ENCODE peak calls at places on chromosomes 2 and 18, in nine cellular contexts. X is tibial nerve, C is fibroblast of mammary gland, W is brain microvascular endothelial cell, T is Karpas-422, S is bronchial epithelial cell, G is ascending aorta, J is psoas muscle, D is kidney epithelial cell. I is an unnamed sample.

GRCh38 chr2:98560256-98560771 is 48.0 kb downstream of the COA5 start:
- DNase-seq in X (no peak), C (peak), W (peak), T (no peak), S (peak), G (no peak), J (no peak), D (peak), I (peak)

GRCh38 chr2:130985831-130986649 is 107.2 kb downstream of the FAM168B start:
- DNase-seq in X (no peak), C (no peak), W (no peak), T (no peak), S (no peak), G (no peak), J (no peak), D (no peak), I (no peak)

GRCh38 chr18:23115683-23116096 is 19.6 kb upstream of the CABLES1 start:
- DNase-seq in X (no peak), C (peak), W (peak), T (no peak), S (peak), G (no peak), J (no peak), D (peak), I (no peak)

GRCh38 chr2:112199188-112199587 is 55.7 kb downstream of the ZC3H8 start:
- DNase-seq in X (no peak), C (peak), W (no peak), T (no peak), S (no peak), G (no peak), J (no peak), D (no peak), I (peak)

GRCh38 chr2:223311889-223312288 is 259.9 kb downstream of the KCNE4 start:
- DNase-seq in X (no peak), C (no peak), W (no peak), T (no peak), S (no peak), G (no peak), J (no peak), D (no peak), I (no peak)

GRCh38 chr18:72866901-72867701 is 686 bp downstream of the NETO1 start:
- DNase-seq in X (no peak), C (no peak), W (no peak), T (no peak), S (no peak), G (no peak), J (no peak), D (no peak), I (no peak)

GRCh38 chr2:149767516-149767974 is 180.0 kb upstream of the MMADHC start:
- DNase-seq in X (peak), C (peak), W (peak), T (no peak), S (peak), G (no peak), J (no peak), D (no peak), I (no peak)

GRCh38 chr2:27390822-27391679 is 10.5 kb upstream of the ZNF513 start:
- DNase-seq in X (no peak), C (no peak), W (no peak), T (no peak), S (no peak), G (no peak), J (no peak), D (no peak), I (no peak)

GRCh38 chr18:49279487-49279886 is 181.0 kb downstream of the DYM start:
- DNase-seq in X (no peak), C (no peak), W (no peak), T (no peak), S (no peak), G (no peak), J (no peak), D (no peak), I (no peak)

GRCh38 chr2:24329700-24330099 is 30.6 kb downstream of the ITSN2 start:
- DNase-seq in X (no peak), C (no peak), W (no peak), T (peak), S (no peak), G (no peak), J (no peak), D (no peak), I (peak)

GRCh38 chr2:98875081-98875728 is 60.8 kb downstream of the CRACDL start:
- DNase-seq in X (peak), C (no peak), W (no peak), T (no peak), S (no peak), G (no peak), J (no peak), D (no peak), I (peak)

GRCh38 chr2:218223046-218223445 is 6.1 kb downstream of the ARPC2 start:
- DNase-seq in X (no peak), C (peak), W (no peak), T (no peak), S (peak), G (no peak), J (no peak), D (no peak), I (no peak)

GRCh38 chr18:65746936-65747335 is 3.9 kb upstream of the CDH7 start:
- DNase-seq in X (no peak), C (no peak), W (no peak), T (no peak), S (no peak), G (no peak), J (no peak), D (no peak), I (no peak)

GRCh38 chr2:158894572-158894971 is 73.9 kb upstream of the TANC1 start:
- DNase-seq in X (no peak), C (no peak), W (no peak), T (no peak), S (no peak), G (no peak), J (no peak), D (no peak), I (no peak)

GRCh38 chr2:212730994-212731393 is 192.4 kb upstream of the ERBB4 start:
- DNase-seq in X (no peak), C (no peak), W (no peak), T (no peak), S (peak), G (no peak), J (no peak), D (no peak), I (peak)

GRCh38 chr2:179422037-179422643 is 157.5 kb upstream of the SESTD1 start:
- DNase-seq in X (peak), C (peak), W (peak), T (peak), S (peak), G (no peak), J (peak), D (peak), I (peak)

GRCh38 chr2:95149397-95149984 is 10.2 kb downstream of the ZNF514 start:
- DNase-seq in X (no peak), C (peak), W (no peak), T (no peak), S (no peak), G (no peak), J (no peak), D (no peak), I (no peak)

GRCh38 chr2:240981273-240981672 is 17.1 kb upstream of the SNED1 start:
- DNase-seq in X (no peak), C (peak), W (no peak), T (no peak), S (no peak), G (peak), J (no peak), D (no peak), I (no peak)

GRCh38 chr2:202035941-202036372 is 2.3 kb downstream of the FZD7 start:
- DNase-seq in X (no peak), C (peak), W (no peak), T (no peak), S (no peak), G (no peak), J (peak), D (no peak), I (peak)

GRCh38 chr2:202039278-202040100 is 5.8 kb downstream of the FZD7 start:
- DNase-seq in X (no peak), C (peak), W (no peak), T (no peak), S (no peak), G (no peak), J (no peak), D (no peak), I (peak)

GRCh38 chr2:202036601-202037037 is 3.0 kb downstream of the FZD7 start:
- DNase-seq in X (no peak), C (peak), W (no peak), T (no peak), S (no peak), G (no peak), J (no peak), D (no peak), I (no peak)

GRCh38 chr2:202037086-202037485 is 3.4 kb downstream of the FZD7 start:
- DNase-seq in X (no peak), C (peak), W (no peak), T (no peak), S (no peak), G (no peak), J (no peak), D (no peak), I (no peak)

GRCh38 chr2:202038471-202039277 is 5.0 kb downstream of the FZD7 start:
- DNase-seq in X (no peak), C (peak), W (peak), T (no peak), S (peak), G (no peak), J (peak), D (no peak), I (no peak)
- H3K4me3 ChIP-seq in X (no peak), C (no peak), W (no peak), T (no peak), S (no peak), G (no peak), J (peak), D (no peak), I (no peak)

DNA sequence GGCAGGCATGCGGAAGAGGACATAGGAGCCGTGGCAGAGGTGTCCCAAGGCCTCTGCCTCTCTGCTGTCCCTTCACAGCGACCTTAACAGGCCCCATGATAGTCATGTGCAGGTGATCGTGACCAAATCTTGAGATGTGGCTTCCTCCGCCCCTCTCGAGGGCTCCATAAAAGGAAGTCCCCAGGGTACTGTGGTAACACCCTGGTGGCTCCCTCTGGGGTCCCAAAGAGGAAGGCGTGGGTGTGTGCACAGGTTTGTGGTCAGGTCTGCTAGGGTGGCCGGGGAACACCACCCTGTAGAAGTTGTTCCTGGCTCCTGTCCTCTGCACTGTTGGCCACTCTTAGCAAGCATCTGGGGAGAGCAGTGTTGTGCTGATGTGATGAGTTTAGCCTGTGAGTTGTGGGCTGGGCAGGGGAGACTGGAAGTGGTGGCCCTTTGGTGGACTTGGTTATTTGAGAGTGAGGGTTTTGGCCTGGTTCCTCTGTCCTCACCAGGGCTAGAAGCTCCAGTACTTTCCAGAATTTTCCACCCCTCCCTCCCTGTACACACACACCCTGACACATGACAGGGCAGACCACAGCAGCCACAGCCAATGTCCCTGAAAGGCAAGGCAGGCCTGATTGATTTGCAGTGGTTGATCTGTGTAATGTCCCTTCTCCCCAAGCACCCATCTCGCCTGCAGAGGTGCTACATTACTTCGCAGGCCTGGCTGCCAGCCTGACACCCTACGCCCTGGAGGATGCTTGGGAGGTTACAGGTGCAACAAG is 68.9 kb upstream of the BOD1L2 start:
- DNase-seq in X (no peak), C (no peak), W (no peak), T (peak), S (no peak), G (no peak), J (no peak), D (no peak), I (peak)
- H3K4me3 ChIP-seq in X (no peak), C (no peak), W (no peak), T (peak), S (no peak), G (no peak), J (no peak), D (no peak), I (no peak)

GRCh38 chr2:196640031-196640548 is 575 bp downstream of the CCDC150 start:
- DNase-seq in X (no peak), C (no peak), W (no peak), T (peak), S (no peak), G (no peak), J (no peak), D (no peak), I (no peak)

GRCh38 chr2:196639180-196640030 is at the start of gene CCDC150:
- DNase-seq in X (peak), C (peak), W (peak), T (peak), S (peak), G (peak), J (peak), D (peak), I (peak)

GRCh38 chr2:196635156-196635555 is 4.4 kb upstream of the CCDC150 start:
- DNase-seq in X (no peak), C (peak), W (no peak), T (no peak), S (no peak), G (no peak), J (no peak), D (no peak), I (no peak)

DNA sequence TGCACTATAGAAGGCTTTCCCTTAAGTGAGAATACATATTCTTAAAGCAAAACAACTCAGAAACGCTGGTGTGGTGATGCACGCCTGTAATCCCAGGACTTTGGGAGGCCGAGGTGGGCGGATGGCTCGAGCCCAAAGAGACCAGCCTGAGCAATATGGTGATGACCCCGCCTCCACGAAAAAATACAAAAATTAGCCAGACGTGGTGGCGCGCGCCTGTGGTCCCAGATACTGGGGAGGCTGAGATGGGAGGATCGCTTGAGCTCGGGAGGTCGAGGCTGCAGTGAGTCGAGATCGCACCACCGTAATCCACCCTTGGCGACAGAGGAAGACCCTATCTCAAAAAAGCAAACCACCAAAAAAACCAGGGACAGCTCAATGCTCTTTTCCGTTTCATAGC is 750 bp upstream of the CCDC150 start:
- DNase-seq in X (no peak), C (no peak), W (no peak), T (no peak), S (no peak), G (no peak), J (no peak), D (no peak), I (no peak)
- H3K4me3 ChIP-seq in X (no peak), C (peak), W (no peak), T (peak), S (no peak), G (peak), J (peak), D (no peak), I (peak)

DNA sequence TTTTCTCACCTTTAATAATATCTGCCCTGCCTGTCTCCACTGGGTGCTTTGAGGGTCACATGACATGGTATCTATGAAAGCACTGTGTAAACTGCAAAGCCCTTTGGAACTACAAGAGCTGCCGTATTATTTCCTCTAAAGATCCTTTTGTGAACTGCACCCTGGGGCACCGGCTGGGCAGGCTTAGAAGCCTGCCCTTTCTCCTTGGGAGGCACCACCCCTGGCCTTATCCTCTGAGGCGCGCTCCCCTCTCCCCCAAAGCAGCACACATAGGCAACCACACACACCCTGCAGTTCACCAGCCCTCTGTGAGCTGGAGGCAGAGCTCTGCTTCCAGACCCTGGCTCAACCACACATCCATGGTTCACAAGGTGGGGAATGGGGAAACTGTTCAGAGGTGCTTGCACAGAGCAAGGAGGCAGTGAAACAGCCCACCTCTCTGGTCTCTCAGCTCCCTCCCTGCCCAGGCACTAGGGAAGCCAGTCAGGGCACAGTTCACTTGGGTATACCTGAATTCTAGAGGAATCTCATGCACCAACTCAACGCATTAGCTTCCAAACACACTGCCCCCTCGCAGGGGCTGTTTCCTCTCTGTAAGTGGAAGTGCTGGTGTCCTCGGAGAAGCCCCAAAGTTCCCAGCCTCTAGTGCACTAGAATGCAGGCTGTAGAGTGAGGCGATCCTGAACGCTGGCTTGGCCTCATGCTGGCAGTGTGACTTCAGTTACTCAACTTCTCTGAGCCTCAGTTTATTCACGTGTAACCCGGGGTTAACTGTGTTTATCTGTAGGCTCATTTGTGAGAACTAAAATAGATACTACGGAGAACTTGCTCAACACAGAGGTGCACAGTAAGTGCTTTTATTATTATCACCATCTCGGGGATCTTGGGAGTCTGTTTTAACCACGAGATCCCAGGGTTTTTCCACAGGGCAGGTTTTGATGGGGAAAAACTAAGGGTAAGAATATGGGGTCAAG is 11.1 kb downstream of the SIGLEC15 start:
- DNase-seq in X (no peak), C (no peak), W (no peak), T (no peak), S (no peak), G (no peak), J (no peak), D (no peak), I (no peak)
- H3K4me3 ChIP-seq in X (no peak), C (no peak), W (no peak), T (no peak), S (no peak), G (no peak), J (no peak), D (no peak), I (no peak)

DNA sequence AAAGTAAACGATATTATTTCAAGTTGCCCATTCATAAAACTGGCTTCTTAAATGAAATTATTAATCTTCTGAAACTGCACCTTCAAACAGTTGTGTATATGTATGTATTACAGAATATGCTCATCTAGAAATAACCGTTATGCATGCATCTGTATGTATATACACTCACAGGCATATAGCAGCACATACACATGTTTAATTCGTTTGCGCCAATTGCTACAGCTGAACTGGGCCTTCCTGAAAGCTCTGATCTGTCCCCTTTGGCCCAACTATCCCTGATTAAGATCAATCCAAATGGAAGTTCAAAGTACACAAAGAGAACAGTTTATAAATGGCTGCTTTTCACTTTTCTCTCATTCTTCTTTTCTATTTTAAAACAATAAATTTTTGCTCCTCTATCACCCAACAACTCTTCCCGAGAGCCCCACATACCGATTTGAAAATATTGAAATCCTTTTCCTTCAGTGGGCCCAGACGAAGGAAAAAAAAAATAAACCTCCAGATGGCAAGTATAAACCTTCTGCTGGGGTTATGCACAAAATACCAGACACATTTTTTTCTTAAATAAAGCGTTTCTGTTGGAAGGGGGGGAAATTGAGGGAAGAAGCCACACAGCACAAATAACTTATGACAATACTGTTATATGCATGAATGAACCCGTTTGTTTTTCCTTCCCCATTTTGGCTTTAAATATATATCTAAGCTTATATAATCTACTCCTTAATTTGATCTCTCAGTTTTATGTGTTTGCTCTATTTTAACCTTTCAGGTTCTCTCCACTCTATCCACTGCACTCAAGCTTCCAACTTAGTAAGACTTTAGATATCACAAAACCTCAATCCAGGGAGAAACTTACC is 267.4 kb downstream of the TCF4 start:
- DNase-seq in X (no peak), C (peak), W (no peak), T (peak), S (no peak), G (no peak), J (no peak), D (no peak), I (peak)
- H3K4me3 ChIP-seq in X (peak), C (peak), W (peak), T (peak), S (no peak), G (peak), J (peak), D (no peak), I (peak)

GRCh38 chr2:96771792-96772618 is 11.3 kb downstream of the CNNM4 start:
- DNase-seq in X (no peak), C (no peak), W (no peak), T (no peak), S (peak), G (no peak), J (no peak), D (no peak), I (no peak)

GRCh38 chr2:96769816-96770215 is 9.1 kb downstream of the CNNM4 start:
- DNase-seq in X (no peak), C (no peak), W (no peak), T (no peak), S (no peak), G (no peak), J (peak), D (no peak), I (no peak)

GRCh38 chr2:96772903-96773675 is 12.4 kb downstream of the CNNM4 start:
- DNase-seq in X (no peak), C (no peak), W (no peak), T (no peak), S (no peak), G (no peak), J (no peak), D (no peak), I (peak)

GRCh38 chr2:96768083-96768561 is 7.4 kb downstream of the CNNM4 start:
- DNase-seq in X (no peak), C (no peak), W (no peak), T (peak), S (peak), G (no peak), J (no peak), D (peak), I (peak)

DNA sequence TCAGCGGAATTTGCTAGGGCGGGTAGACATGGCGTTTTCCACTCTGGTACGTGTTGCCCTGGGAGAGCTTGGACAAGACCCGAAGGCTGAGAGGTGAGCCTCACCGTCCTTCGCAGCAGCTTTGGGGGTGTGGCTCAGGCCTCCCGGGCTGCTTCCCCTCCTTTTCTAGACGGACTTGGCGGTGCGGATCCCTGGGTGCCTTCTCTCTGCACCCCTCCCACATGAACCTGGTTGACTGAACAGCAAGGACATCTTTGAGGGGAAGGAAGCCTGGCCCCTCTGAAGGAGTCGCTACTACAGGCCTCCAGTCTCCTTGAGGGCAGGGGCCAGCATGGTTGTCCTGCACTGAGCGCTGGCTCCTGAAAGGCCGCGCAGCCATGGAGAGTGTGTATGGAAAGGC is 9.7 kb downstream of the CNNM4 start:
- DNase-seq in X (no peak), C (no peak), W (no peak), T (no peak), S (no peak), G (no peak), J (no peak), D (no peak), I (no peak)
- H3K4me3 ChIP-seq in X (no peak), C (no peak), W (no peak), T (no peak), S (no peak), G (no peak), J (no peak), D (no peak), I (no peak)

I was measured in GM12865.